ENCODE peak calls at places on chromosomes 11 and 22, in four cellular contexts. One of them, this sample, is unnamed.

GRCh38 chr11:93238956-93239355 is 41.2 kb upstream of the SLC36A4 start:
- DNase-seq in posterior vena cava: no peak
- DNase-seq in HTR-8/SVneo: no peak
- DNase-seq in HCT116: no peak
- DNase-seq in this sample: no peak

GRCh38 chr22:48197189-48197690 is 1434.8 kb downstream of the TBC1D22A start:
- DNase-seq in HCT116: no peak
- DNase-seq in posterior vena cava: no peak
- DNase-seq in HTR-8/SVneo: no peak
- DNase-seq in this sample: no peak

GRCh38 chr11:33452806-33453205 is 195.6 kb downstream of the HIPK3 start:
- DNase-seq in posterior vena cava: no peak
- DNase-seq in HTR-8/SVneo: peak; percentile 29
- DNase-seq in HCT116: no peak
- DNase-seq in this sample: no peak

GRCh38 chr22:36855478-36855877 is 5.3 kb upstream of the NCF4 start:
- DNase-seq in posterior vena cava: no peak
- DNase-seq in HTR-8/SVneo: no peak
- DNase-seq in HCT116: no peak
- DNase-seq in this sample: no peak

GRCh38 chr11:15493921-15494630 is 379.4 kb downstream of the INSC start:
- DNase-seq in HCT116: no peak
- DNase-seq in posterior vena cava: no peak
- DNase-seq in HTR-8/SVneo: no peak
- DNase-seq in this sample: no peak

GRCh38 chr11:43738600-43739409 is 58.3 kb downstream of the HSD17B12 start:
- DNase-seq in posterior vena cava: no peak
- DNase-seq in HCT116: peak; percentile 2
- DNase-seq in HTR-8/SVneo: peak; percentile 42
- DNase-seq in this sample: no peak

GRCh38 chr22:42243802-42244060 is 26.7 kb downstream of the TCF20 start:
- DNase-seq in HTR-8/SVneo: no peak
- DNase-seq in HCT116: no peak
- DNase-seq in posterior vena cava: no peak
- DNase-seq in this sample: no peak

GRCh38 chr22:30826670-30827355 is 132.1 kb downstream of the OSBP2 start:
- DNase-seq in HCT116: no peak
- DNase-seq in HTR-8/SVneo: no peak
- DNase-seq in posterior vena cava: no peak
- DNase-seq in this sample: peak; percentile 13

GRCh38 chr11:69010361-69010891 is 2.6 kb downstream of the MRGPRF start:
- DNase-seq in HCT116: no peak
- DNase-seq in HTR-8/SVneo: no peak
- DNase-seq in posterior vena cava: peak; percentile 83
- DNase-seq in this sample: no peak

GRCh38 chr11:27722945-27723344 is 22.7 kb upstream of the BDNF start:
- DNase-seq in HCT116: no peak
- DNase-seq in posterior vena cava: no peak
- DNase-seq in HTR-8/SVneo: peak; percentile 12
- DNase-seq in this sample: no peak

GRCh38 chr22:37566903-37567798 is 6.9 kb downstream of the CDC42EP1 start:
- DNase-seq in HCT116: peak; percentile 84
- DNase-seq in posterior vena cava: peak; percentile 91
- DNase-seq in HTR-8/SVneo: peak; percentile 31
- DNase-seq in this sample: peak; percentile 95

GRCh38 chr11:13054278-13054677 is 45.2 kb downstream of the RASSF10 start:
- DNase-seq in posterior vena cava: no peak
- DNase-seq in HTR-8/SVneo: no peak
- DNase-seq in HCT116: no peak
- DNase-seq in this sample: no peak

GRCh38 chr11:57426754-57427691 is at the start of gene SLC43A3:
- DNase-seq in posterior vena cava: peak; percentile 94
- DNase-seq in HTR-8/SVneo: no peak
- DNase-seq in HCT116: no peak
- DNase-seq in this sample: peak; percentile 87

GRCh38 chr11:70669871-70670683 is 271.7 kb downstream of the CTTN start:
- DNase-seq in posterior vena cava: no peak
- DNase-seq in HTR-8/SVneo: no peak
- DNase-seq in HCT116: no peak
- DNase-seq in this sample: no peak

GRCh38 chr11:68276864-68277263 is 5.1 kb upstream of the C11orf24 start:
- DNase-seq in HTR-8/SVneo: no peak
- DNase-seq in posterior vena cava: peak; percentile 20
- DNase-seq in HCT116: no peak
- DNase-seq in this sample: no peak

GRCh38 chr11:41786087-41786486 is 326.6 kb upstream of the LRRC4C start:
- DNase-seq in HCT116: no peak
- DNase-seq in posterior vena cava: no peak
- DNase-seq in HTR-8/SVneo: no peak
- DNase-seq in this sample: no peak

GRCh38 chr11:123063396-123064267 is 1.7 kb upstream of the HSPA8 start:
- DNase-seq in posterior vena cava: no peak
- DNase-seq in HCT116: no peak
- DNase-seq in HTR-8/SVneo: no peak
- DNase-seq in this sample: peak; percentile 40

GRCh38 chr11:110076388-110076965 is 16.7 kb upstream of the ZC3H12C start:
- DNase-seq in HTR-8/SVneo: peak; percentile 70
- DNase-seq in HCT116: no peak
- DNase-seq in posterior vena cava: no peak
- DNase-seq in this sample: no peak

GRCh38 chr11:2594267-2594666 is 105.5 kb downstream of the KCNQ1OT1 start:
- DNase-seq in HCT116: no peak
- DNase-seq in HTR-8/SVneo: no peak
- DNase-seq in posterior vena cava: no peak
- DNase-seq in this sample: no peak

GRCh38 chr11:63802637-63803414 is 10.4 kb upstream of the SPINDOC start:
- DNase-seq in HCT116: peak; percentile 72
- DNase-seq in HTR-8/SVneo: peak; percentile 44
- DNase-seq in posterior vena cava: peak; percentile 29
- DNase-seq in this sample: no peak